ENCODE peak calls at places on chromosomes 1 and 21, in seven cellular contexts. S is fibroblast of pulmonary artery, G is cardiac muscle cell, D is lung, A is lower lobe of right lung, K is A549, M is glutamatergic neuron. I is an unnamed sample.

GRCh38 chr1:172699695-172700094 is 40.8 kb downstream of the FASLG start:
- DNase-seq in S (peak), G (no peak), D (no peak), A (no peak), K (no peak), M (no peak), I (no peak)

GRCh38 chr1:93042134-93042821 is 36.8 kb upstream of the MTF2 start:
- DNase-seq in S (no peak), G (no peak), D (no peak), A (no peak), K (no peak), M (no peak), I (no peak)

GRCh38 chr1:226407199-226407496 is 745 bp downstream of the PARP1 start:
- DNase-seq in S (no peak), G (no peak), D (no peak), A (no peak), K (no peak), M (no peak), I (no peak)

GRCh38 chr1:2788506-2789163 is 12.9 kb downstream of the TTC34 start:
- DNase-seq in S (no peak), G (no peak), D (no peak), A (peak), K (no peak), M (no peak), I (no peak)

GRCh38 chr1:89557954-89558353 is 33.3 kb downstream of the LRRC8B start:
- DNase-seq in S (no peak), G (no peak), D (no peak), A (no peak), K (no peak), M (no peak), I (no peak)

GRCh38 chr1:21647431-21648373 is 21.5 kb downstream of the RAP1GAP start:
- DNase-seq in S (peak), G (peak), D (no peak), A (no peak), K (peak), M (no peak), I (peak)

GRCh38 chr1:32754282-32755097 is 51.9 kb upstream of the SYNC start:
- DNase-seq in S (peak), G (no peak), D (no peak), A (peak), K (no peak), M (peak), I (no peak)

GRCh38 chr1:162285149-162285561 is 91.5 kb downstream of the SPATA46 start:
- DNase-seq in S (no peak), G (peak), D (peak), A (peak), K (no peak), M (no peak), I (peak)

GRCh38 chr1:107277022-107277421 is 136.2 kb downstream of the NTNG1 start:
- DNase-seq in S (peak), G (peak), D (no peak), A (no peak), K (peak), M (peak), I (peak)

GRCh38 chr21:28127390-28127789 is 865.3 kb downstream of the LTN1 start:
- DNase-seq in S (no peak), G (no peak), D (no peak), A (no peak), K (no peak), M (no peak), I (no peak)

GRCh38 chr1:209395169-209395568 is 188.3 kb upstream of the CAMK1G start:
- DNase-seq in S (no peak), G (no peak), D (no peak), A (no peak), K (no peak), M (no peak), I (no peak)

GRCh38 chr1:65066379-65066765 is 81.6 kb upstream of the AK4 start:
- DNase-seq in S (no peak), G (no peak), D (no peak), A (no peak), K (no peak), M (no peak), I (peak)

GRCh38 chr1:232620356-232620841 is 9.5 kb downstream of the SIPA1L2 start:
- DNase-seq in S (peak), G (peak), D (peak), A (no peak), K (peak), M (no peak), I (peak)

GRCh38 chr1:202624088-202624780 is 86.0 kb downstream of the SYT2 start:
- DNase-seq in S (no peak), G (no peak), D (no peak), A (no peak), K (no peak), M (no peak), I (no peak)

GRCh38 chr1:3553166-3553939 is 58.0 kb downstream of the MEGF6 start:
- DNase-seq in S (no peak), G (no peak), D (no peak), A (no peak), K (no peak), M (no peak), I (peak)

GRCh38 chr1:28144203-28145135 is 32.0 kb downstream of the PTAFR start:
- DNase-seq in S (peak), G (peak), D (no peak), A (no peak), K (peak), M (no peak), I (peak)

GRCh38 chr1:21848524-21849174 is 36.6 kb downstream of the LDLRAD2 start:
- DNase-seq in S (no peak), G (no peak), D (no peak), A (no peak), K (no peak), M (no peak), I (no peak)

GRCh38 chr1:2826316-2826715 is 24.8 kb upstream of the TTC34 start:
- DNase-seq in S (no peak), G (no peak), D (no peak), A (peak), K (no peak), M (no peak), I (no peak)

GRCh38 chr1:32539584-32540571 is 651 bp downstream of the ZBTB8A start:
- DNase-seq in S (peak), G (peak), D (no peak), A (peak), K (peak), M (peak), I (peak)

GRCh38 chr1:20785907-20786309 is 1.2 kb downstream of the HP1BP3 start:
- DNase-seq in S (peak), G (no peak), D (no peak), A (no peak), K (no peak), M (no peak), I (no peak)

GRCh38 chr1:170732262-170732595 is 68.3 kb downstream of the PRRX1 start:
- DNase-seq in S (peak), G (no peak), D (no peak), A (no peak), K (no peak), M (no peak), I (no peak)

GRCh38 chr1:15948600-15949452 is 27.1 kb downstream of the ZBTB17 start:
- DNase-seq in S (peak), G (peak), D (peak), A (peak), K (no peak), M (no peak), I (peak)

GRCh38 chr1:26049531-26050254 is 3.8 kb upstream of the SLC30A2 start:
- DNase-seq in S (no peak), G (no peak), D (no peak), A (no peak), K (no peak), M (no peak), I (no peak)

GRCh38 chr1:230153655-230154296 is 86.7 kb downstream of the GALNT2 start:
- DNase-seq in S (peak), G (peak), D (no peak), A (peak), K (no peak), M (no peak), I (peak)

GRCh38 chr1:106907795-106908194 is 148.7 kb upstream of the PRMT6 start:
- DNase-seq in S (no peak), G (no peak), D (no peak), A (no peak), K (no peak), M (no peak), I (no peak)

GRCh38 chr1:75310067-75310466 is 175.9 kb downstream of the LHX8 start:
- DNase-seq in S (peak), G (no peak), D (no peak), A (no peak), K (no peak), M (no peak), I (peak)

GRCh38 chr1:19338323-19338762 is 26.2 kb downstream of the SLC66A1 start:
- DNase-seq in S (no peak), G (no peak), D (no peak), A (no peak), K (no peak), M (peak), I (no peak)

GRCh38 chr1:234924450-234925355 is 203.9 kb downstream of the TOMM20 start:
- DNase-seq in S (no peak), G (no peak), D (no peak), A (no peak), K (no peak), M (no peak), I (no peak)

GRCh38 chr1:117562581-117563491 is 43.0 kb upstream of the TENT5C start:
- DNase-seq in S (no peak), G (no peak), D (peak), A (peak), K (no peak), M (no peak), I (no peak)

GRCh38 chr1:61111084-61112050 is 29.0 kb downstream of the NFIA start:
- DNase-seq in S (no peak), G (peak), D (no peak), A (no peak), K (no peak), M (no peak), I (no peak)

GRCh38 chr1:234708700-234709395 is 98.9 kb upstream of the IRF2BP2 start:
- DNase-seq in S (no peak), G (no peak), D (no peak), A (no peak), K (no peak), M (no peak), I (no peak)

GRCh38 chr1:19374926-19375325 is 62.8 kb downstream of the SLC66A1 start:
- DNase-seq in S (no peak), G (no peak), D (no peak), A (no peak), K (no peak), M (no peak), I (no peak)

GRCh38 chr1:115012434-115012833 is 17.2 kb upstream of the TSHB start:
- DNase-seq in S (no peak), G (no peak), D (no peak), A (no peak), K (no peak), M (no peak), I (no peak)

GRCh38 chr21:15444118-15444960 is 285.4 kb upstream of the USP25 start:
- DNase-seq in S (no peak), G (peak), D (no peak), A (no peak), K (peak), M (no peak), I (no peak)

GRCh38 chr21:45403133-45403824 is 1.7 kb upstream of the COL18A1 start:
- DNase-seq in S (no peak), G (no peak), D (no peak), A (peak), K (no peak), M (no peak), I (peak)

GRCh38 chr1:197696372-197696771 is 78.9 kb downstream of the DENND1B start:
- DNase-seq in S (peak), G (peak), D (no peak), A (no peak), K (peak), M (no peak), I (peak)

GRCh38 chr1:41323243-41323642 is 38.0 kb upstream of the FOXO6 start:
- DNase-seq in S (no peak), G (no peak), D (peak), A (no peak), K (no peak), M (no peak), I (peak)

GRCh38 chr1:41322101-41322661 is 39.1 kb upstream of the FOXO6 start:
- DNase-seq in S (no peak), G (no peak), D (peak), A (no peak), K (no peak), M (no peak), I (no peak)

GRCh38 chr1:41321277-41321676 is 40.0 kb upstream of the FOXO6 start:
- DNase-seq in S (no peak), G (no peak), D (no peak), A (no peak), K (no peak), M (no peak), I (no peak)

GRCh38 chr1:41320860-41321259 is 40.4 kb upstream of the FOXO6 start:
- DNase-seq in S (no peak), G (no peak), D (no peak), A (no peak), K (no peak), M (no peak), I (no peak)

DNA sequence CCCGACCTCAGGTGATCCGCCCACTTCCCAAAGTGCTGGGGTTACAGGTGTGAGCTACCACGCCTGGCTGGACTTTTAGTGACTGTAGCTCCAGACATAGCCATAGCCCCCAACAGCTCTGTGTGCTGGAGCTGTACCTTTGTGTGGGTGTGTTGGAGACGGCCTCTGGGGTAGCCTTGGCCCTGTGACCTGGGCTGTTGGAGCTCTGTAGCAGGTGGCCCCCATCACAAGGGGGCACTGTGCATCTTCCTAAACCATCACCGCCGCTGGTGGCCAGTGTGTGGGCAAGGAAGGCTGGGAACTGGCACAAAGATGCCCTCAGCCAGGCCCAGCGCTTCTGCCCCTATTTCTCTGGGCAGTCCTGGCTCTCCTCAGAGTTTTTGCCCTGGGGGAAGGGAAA is 38.4 kb upstream of the FOXO6 start:
- DNase-seq in S (no peak), G (peak), D (peak), A (peak), K (peak), M (no peak), I (peak)
- TF ChIP-seq CTCF in S (peak), G (peak), D (no peak), A (peak), K (peak), M (peak), I (peak)

GRCh38 chr1:35857830-35858229 is 25.2 kb upstream of the AGO1 start:
- DNase-seq in S (peak), G (peak), D (no peak), A (no peak), K (peak), M (no peak), I (peak)
- TF ChIP-seq CTCF in S (peak), G (peak), D (no peak), A (peak), K (peak), M (no peak), I (no peak)

DNA sequence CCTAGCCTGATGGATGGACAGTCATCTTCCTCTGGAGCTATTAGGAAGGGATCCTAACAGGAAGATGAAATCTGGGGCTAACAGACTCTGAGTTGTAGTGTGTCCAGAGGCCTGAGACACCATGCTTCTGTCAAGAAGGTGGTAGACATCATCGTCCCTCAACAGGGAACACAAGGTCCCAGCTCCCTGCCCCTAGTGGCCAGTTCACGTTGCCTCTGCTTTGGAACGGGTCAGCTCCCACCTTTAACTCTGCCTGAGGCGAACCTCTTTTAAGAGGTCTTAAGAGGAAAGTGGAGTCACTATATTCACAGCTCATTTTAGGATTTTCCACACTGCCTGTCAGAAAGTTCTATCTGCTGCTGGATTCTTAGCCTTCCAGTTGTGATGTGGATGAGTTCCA is 28.3 kb downstream of the LRRC71 start:
- DNase-seq in S (no peak), G (no peak), D (no peak), A (no peak), K (peak), M (no peak), I (no peak)
- TF ChIP-seq CTCF in S (peak), G (peak), D (no peak), A (no peak), K (peak), M (peak), I (peak)

GRCh38 chr1:31444725-31445448 is 31.9 kb downstream of the SERINC2 start:
- DNase-seq in S (no peak), G (no peak), D (no peak), A (no peak), K (peak), M (no peak), I (no peak)

GRCh38 chr1:31445951-31446350 is 32.9 kb downstream of the SERINC2 start:
- DNase-seq in S (no peak), G (peak), D (no peak), A (no peak), K (no peak), M (no peak), I (no peak)

GRCh38 chr1:31443673-31444072 is 30.7 kb downstream of the SERINC2 start:
- DNase-seq in S (no peak), G (no peak), D (no peak), A (no peak), K (no peak), M (no peak), I (no peak)

GRCh38 chr1:31442648-31442994 is 29.6 kb downstream of the SERINC2 start:
- DNase-seq in S (no peak), G (no peak), D (no peak), A (no peak), K (no peak), M (no peak), I (no peak)

DNA sequence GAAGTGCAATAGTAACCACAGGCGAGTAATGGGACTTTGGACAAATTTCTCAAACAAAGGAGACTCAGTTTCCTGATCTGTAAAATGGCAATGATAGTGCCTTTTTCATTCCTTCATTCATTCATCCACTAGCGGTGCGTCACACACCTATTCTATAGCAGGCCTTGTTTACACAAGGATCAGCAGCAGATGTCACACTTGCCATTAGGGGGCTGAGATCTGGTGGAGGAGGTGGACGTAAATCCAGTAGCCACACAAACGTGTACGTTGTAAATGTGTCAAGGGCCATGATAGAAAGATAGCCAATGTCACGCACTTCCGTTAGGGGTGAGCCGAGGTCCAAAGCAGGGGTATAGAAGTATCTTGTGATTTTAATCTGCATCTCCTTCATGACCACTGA is 34.2 kb downstream of the SERINC2 start:
- DNase-seq in S (no peak), G (no peak), D (no peak), A (no peak), K (no peak), M (no peak), I (no peak)
- TF ChIP-seq CTCF in S (no peak), G (no peak), D (no peak), A (no peak), K (no peak), M (no peak), I (no peak)

GRCh38 chr1:160558679-160559078 is 20.6 kb downstream of the CD84 start:
- DNase-seq in S (no peak), G (no peak), D (no peak), A (no peak), K (no peak), M (no peak), I (no peak)

GRCh38 chr1:160565568-160565967 is 13.7 kb downstream of the CD84 start:
- DNase-seq in S (no peak), G (no peak), D (no peak), A (no peak), K (no peak), M (no peak), I (no peak)

DNA sequence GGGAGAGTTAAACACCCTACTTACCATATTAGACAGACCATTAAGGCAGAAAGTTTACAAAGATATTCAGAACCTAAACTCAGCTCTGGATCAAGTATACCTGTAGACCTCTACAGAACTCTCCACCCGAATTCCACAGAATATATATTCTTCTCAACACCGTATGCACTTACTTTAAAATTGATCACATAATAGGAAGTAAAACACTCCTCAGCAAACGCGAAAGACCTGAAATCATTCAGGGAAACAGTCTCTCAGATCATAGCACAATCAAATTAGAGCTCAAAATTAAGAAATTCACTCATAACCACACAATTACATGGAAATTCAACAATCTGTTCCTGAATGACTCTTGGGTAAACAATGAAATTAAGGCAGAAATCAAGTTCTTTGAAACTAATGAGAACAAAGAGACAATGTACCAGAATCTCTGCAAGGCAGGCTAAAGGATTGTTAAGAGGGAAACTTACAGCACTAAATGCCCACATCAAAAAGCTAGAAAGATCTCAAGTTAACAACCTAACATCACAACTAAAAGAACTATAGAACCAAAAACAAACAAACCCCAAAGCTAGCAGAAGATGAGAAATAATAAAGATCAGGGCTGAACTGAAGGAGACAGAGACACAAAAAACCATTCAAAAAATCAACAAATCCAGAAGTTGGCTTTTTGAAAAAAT is 19.1 kb downstream of the CD84 start:
- DNase-seq in S (no peak), G (no peak), D (no peak), A (no peak), K (no peak), M (no peak), I (no peak)
- TF ChIP-seq CTCF in S (no peak), G (no peak), D (no peak), A (no peak), K (no peak), M (no peak), I (no peak)